ENCODE peak calls at places on chromosomes 11 and 22, in five cellular contexts. S, N, C, Y and F are unnamed samples.

GRCh38 chr22:33917744-33918406 is 2.4 kb downstream of the LARGE1 start:
- DNase-seq in N (peak), Y (peak), S (peak), C (peak), F (peak)

GRCh38 chr22:42803454-42803853 is 53.6 kb downstream of the ARFGAP3 start:
- DNase-seq in C (no peak), N (no peak), S (no peak), Y (no peak), F (no peak)

GRCh38 chr11:10623797-10624761 is 55.6 kb upstream of the LYVE1 start:
- DNase-seq in N (peak), Y (peak), S (no peak), C (peak), F (peak)

GRCh38 chr11:43516316-43516820 is 157.6 kb downstream of the TTC17 start:
- DNase-seq in S (no peak), N (no peak), Y (peak), C (no peak), F (peak)

GRCh38 chr11:66953431-66953833 is 4.8 kb downstream of the PC start:
- DNase-seq in S (no peak), N (no peak), C (no peak), Y (no peak), F (no peak)

GRCh38 chr11:91776660-91777059 is 448.0 kb upstream of the FAT3 start:
- DNase-seq in N (no peak), Y (no peak), C (no peak), S (no peak), F (no peak)

GRCh38 chr11:80980221-80980620 is 1539.4 kb upstream of the TENM4 start:
- DNase-seq in N (no peak), S (no peak), Y (no peak), C (no peak), F (peak)

GRCh38 chr11:45079943-45080719 is 66.3 kb upstream of the PRDM11 start:
- DNase-seq in S (no peak), Y (no peak), N (no peak), C (no peak), F (no peak)

GRCh38 chr11:120137611-120138521 is at the start of gene TRIM29:
- DNase-seq in C (no peak), N (no peak), Y (no peak), S (no peak), F (no peak)

GRCh38 chr22:30314918-30315317 is 11.8 kb downstream of the TBC1D10A start:
- DNase-seq in N (peak), C (no peak), S (peak), Y (no peak), F (no peak)

GRCh38 chr11:123640677-123641494 is 13.5 kb downstream of the SCN3B start:
- DNase-seq in C (peak), N (peak), S (no peak), Y (peak), F (peak)

GRCh38 chr11:120079750-120080610 is 57.9 kb downstream of the TRIM29 start:
- DNase-seq in N (no peak), S (no peak), Y (peak), C (peak), F (no peak)

GRCh38 chr11:61647529-61647928 is 32.7 kb upstream of the DAGLA start:
- DNase-seq in C (no peak), Y (no peak), S (no peak), N (no peak), F (no peak)

GRCh38 chr11:106608677-106609076 is 409.6 kb downstream of the GUCY1A2 start:
- DNase-seq in N (peak), Y (no peak), C (no peak), S (no peak), F (no peak)

GRCh38 chr11:115751244-115751643 is 247.0 kb upstream of the CADM1 start:
- DNase-seq in Y (no peak), S (no peak), C (no peak), N (no peak), F (no peak)

GRCh38 chr22:20131593-20131855 is at the start of gene ZDHHC8:
- DNase-seq in C (no peak), S (no peak), Y (no peak), N (no peak), F (no peak)

GRCh38 chr11:108853151-108853550 is 188.3 kb downstream of the DDX10 start:
- DNase-seq in Y (no peak), N (no peak), S (no peak), C (no peak), F (no peak)

GRCh38 chr11:41309716-41310115 is 149.7 kb downstream of the LRRC4C start:
- DNase-seq in S (no peak), Y (peak), C (no peak), N (no peak), F (no peak)

GRCh38 chr11:107276057-107276456 is 181.6 kb downstream of the CWF19L2 start:
- DNase-seq in Y (no peak), N (no peak), C (no peak), S (no peak), F (no peak)

GRCh38 chr11:75565221-75565814 is 3.3 kb downstream of the SERPINH1 start:
- DNase-seq in S (no peak), Y (peak), N (peak), C (peak), F (no peak)

GRCh38 chr22:46592390-46592872 is 27.8 kb upstream of the GRAMD4 start:
- DNase-seq in C (no peak), N (peak), S (no peak), Y (no peak), F (no peak)

GRCh38 chr11:17004486-17005148 is 9.6 kb downstream of the PLEKHA7 start:
- DNase-seq in N (no peak), S (no peak), C (no peak), Y (no peak), F (no peak)

GRCh38 chr11:17003426-17003825 is 10.8 kb downstream of the PLEKHA7 start:
- DNase-seq in Y (no peak), C (no peak), S (no peak), N (no peak), F (no peak)

GRCh38 chr11:17000987-17001386 is 13.2 kb downstream of the PLEKHA7 start:
- DNase-seq in S (no peak), N (no peak), Y (no peak), C (no peak), F (no peak)

GRCh38 chr11:16999116-16999515 is 15.1 kb downstream of the PLEKHA7 start:
- DNase-seq in S (no peak), C (no peak), Y (no peak), N (no peak), F (no peak)

DNA sequence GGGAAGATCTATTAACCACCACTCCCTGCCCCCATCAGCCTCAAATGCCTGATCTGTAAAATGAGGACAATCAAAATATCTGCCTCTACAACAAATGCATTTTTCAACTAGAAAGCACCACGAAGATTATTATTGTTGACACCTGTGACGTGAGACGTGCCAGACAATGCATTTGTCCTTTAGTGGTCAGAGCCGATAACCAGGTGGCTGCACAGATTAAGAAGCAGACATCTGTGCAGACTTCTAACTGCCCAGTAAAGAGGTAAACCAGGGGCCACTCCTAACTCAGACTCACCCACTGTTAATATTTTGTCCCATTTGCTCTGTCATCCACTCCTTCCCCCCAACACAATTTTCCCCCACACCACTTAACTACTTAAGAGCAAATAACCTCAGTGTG is 11.7 kb downstream of the PLEKHA7 start:
- DNase-seq in Y (no peak), N (no peak), S (no peak), C (no peak), F (no peak)
- TF ChIP-seq USF2 in Y (no peak), N (no peak), S (no peak), C (no peak), F (no peak)

GRCh38 chr11:65497141-65498041 is 1.5 kb upstream of the MALAT1 start:
- DNase-seq in C (peak), Y (peak), N (peak), S (peak), F (peak)
- TF ChIP-seq CTCF in C (peak), Y (no peak), N (no peak), S (no peak), F (no peak)

GRCh38 chr11:103946793-103947565 is 89.5 kb upstream of the DDI1 start:
- DNase-seq in C (no peak), N (peak), S (no peak), Y (no peak), F (no peak)
- TF ChIP-seq USF2 in C (no peak), N (no peak), S (no peak), Y (no peak), F (no peak)

GRCh38 chr11:64271339-64272132 is 12.9 kb downstream of the BAD start:
- DNase-seq in N (peak), S (peak), Y (peak), C (peak), F (peak)

GRCh38 chr11:64275031-64275800 is 9.2 kb downstream of the BAD start:
- DNase-seq in N (no peak), S (no peak), C (no peak), Y (no peak), F (no peak)

GRCh38 chr11:64276653-64277431 is 7.6 kb downstream of the BAD start:
- DNase-seq in C (no peak), N (no peak), S (no peak), Y (no peak), F (peak)

GRCh38 chr11:64278576-64279190 is 5.8 kb downstream of the BAD start:
- DNase-seq in Y (no peak), N (no peak), C (no peak), S (no peak), F (no peak)

GRCh38 chr11:64275841-64276240 is 8.6 kb downstream of the BAD start:
- DNase-seq in N (no peak), S (no peak), Y (no peak), C (no peak), F (no peak)
- TF ChIP-seq CTCF in N (no peak), S (no peak), Y (no peak), C (no peak), F (no peak)

DNA sequence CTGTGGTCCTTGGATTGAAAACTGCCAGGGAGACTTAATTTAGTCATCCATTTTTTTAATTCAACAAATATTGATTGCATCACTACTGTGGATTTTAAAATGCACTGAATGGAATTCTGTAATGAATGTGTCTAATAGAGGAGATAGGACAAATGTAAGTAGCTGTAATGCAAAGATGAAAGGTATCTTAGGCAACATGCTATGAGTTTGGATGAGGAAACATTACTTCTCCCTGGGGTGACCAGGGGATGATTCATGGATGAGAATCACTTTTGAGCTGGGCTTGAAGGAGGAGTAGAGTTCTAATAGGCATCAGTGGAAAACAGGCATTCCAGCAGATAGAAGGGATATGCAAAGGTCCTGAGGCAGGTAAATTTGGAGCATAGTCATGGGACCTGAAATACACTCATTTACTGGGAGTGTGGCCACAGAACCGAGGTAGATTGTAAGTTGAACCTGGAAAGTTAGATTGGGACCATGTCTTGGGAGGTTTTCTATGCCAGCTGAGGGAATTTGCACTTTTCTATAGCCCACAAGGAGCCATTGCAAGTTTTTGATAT is 43.4 kb downstream of the PKNOX2 start:
- DNase-seq in N (peak), C (no peak), S (no peak), Y (no peak), F (no peak)
- TF ChIP-seq USF2 in N (no peak), C (no peak), S (no peak), Y (no peak), F (no peak)

DNA sequence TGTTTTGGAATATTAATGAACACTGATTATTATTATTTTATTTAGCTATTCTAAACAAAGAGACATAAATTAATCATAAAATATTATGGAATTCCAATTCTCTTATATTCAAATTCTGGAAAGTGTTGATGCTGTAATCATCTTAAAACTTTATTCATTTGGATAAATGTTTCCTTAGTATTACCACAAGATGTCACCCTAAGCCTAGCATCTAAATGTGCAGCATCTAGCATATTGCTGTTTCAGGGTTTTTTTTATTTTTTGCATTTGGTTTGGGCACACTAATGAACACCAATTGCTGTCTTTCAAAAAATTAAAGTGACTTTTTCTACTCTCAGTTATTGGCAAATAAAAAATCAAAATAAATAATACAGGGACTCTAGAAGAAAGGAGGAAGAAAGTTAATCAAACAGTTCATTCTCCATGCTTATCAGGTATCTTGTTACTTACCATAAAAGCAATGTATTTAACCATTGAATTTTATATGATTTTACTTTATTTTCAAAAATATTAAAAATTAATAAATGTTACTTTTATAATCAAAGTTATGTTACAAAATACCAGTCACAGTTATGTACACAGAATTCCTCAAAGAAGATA is 31.8 kb downstream of the DLG2 start:
- DNase-seq in Y (no peak), S (peak), C (peak), N (peak), F (peak)
- TF ChIP-seq CTCF in Y (no peak), S (peak), C (peak), N (peak), F (peak)

GRCh38 chr22:27419473-27419872 is 382.1 kb downstream of the MN1 start:
- DNase-seq in N (peak), C (no peak), S (no peak), Y (no peak), F (no peak)

GRCh38 chr22:27418261-27418660 is 383.3 kb downstream of the MN1 start:
- DNase-seq in Y (no peak), N (no peak), C (no peak), S (no peak), F (no peak)

GRCh38 chr22:27413702-27414101 is 387.9 kb downstream of the MN1 start:
- DNase-seq in C (no peak), Y (no peak), N (no peak), S (no peak), F (no peak)

GRCh38 chr22:27420186-27420816 is 381.3 kb downstream of the MN1 start:
- DNase-seq in Y (no peak), N (peak), C (no peak), S (no peak), F (no peak)

DNA sequence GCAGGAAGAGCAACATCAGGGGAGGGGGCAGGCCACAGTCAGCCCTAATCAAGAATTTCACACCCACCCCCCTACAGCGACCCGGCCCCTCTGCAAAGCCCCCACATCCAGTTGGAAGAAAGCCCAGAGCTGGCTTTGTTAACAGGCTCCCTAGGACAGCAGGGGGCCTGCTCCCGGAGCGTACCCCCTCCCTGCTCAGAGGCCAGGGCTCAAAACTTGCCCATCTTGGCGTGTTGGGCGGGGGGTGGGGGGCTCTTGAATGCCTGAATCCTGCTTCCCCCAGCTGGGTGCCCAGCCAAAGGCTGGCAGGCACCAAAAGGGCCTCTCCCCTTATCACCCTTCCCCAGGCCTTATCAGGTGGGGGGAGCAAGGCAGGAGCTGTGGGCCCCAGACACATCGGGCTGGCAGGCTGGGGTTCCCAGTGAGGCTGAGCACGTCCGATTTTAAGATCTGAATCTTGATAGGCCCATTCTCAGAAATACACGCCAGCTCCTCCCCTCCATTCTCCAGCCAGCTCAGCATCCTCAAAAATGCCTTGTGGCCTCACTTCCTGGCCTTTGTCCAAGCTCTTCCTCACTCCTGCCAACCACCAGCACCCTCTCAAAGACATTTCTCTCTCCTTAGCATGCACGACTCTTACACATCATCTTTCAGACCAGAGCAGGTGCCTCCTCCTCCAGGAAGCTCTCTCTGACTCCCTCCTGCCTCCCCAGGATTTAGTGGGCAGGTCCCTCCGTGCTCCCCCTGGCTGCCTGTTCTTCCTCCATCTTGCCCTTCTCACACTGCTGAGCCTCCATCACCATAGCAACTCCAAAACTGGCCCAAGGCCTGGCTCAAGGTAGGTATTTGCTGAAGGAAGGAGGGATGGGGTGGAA is 384.8 kb downstream of the MN1 start:
- DNase-seq in C (no peak), N (peak), S (no peak), Y (peak), F (peak)
- TF ChIP-seq USF2 in C (no peak), N (no peak), S (no peak), Y (no peak), F (no peak)